ENCODE peak calls at places on chromosomes 6 and 20, in six cellular contexts. N is PC-3, Z is fibroblast of the aortic adventitia, L is ovary, F is fibroblast of pulmonary artery, H is left lung. Y is an unnamed sample.

GRCh38 chr6:67640462-67640861 is 994.6 kb upstream of the ADGRB3 start:
- DNase-seq in N (no peak), Z (peak), L (no peak), F (peak), H (no peak), Y (peak)

GRCh38 chr20:33175123-33175522 is 7.2 kb downstream of the BPIFA2 start:
- DNase-seq in N (no peak), Z (no peak), L (no peak), F (no peak), H (no peak), Y (no peak)

GRCh38 chr20:39645130-39645529 is 683.0 kb downstream of the DHX35 start:
- DNase-seq in N (no peak), Z (no peak), L (no peak), F (no peak), H (no peak), Y (no peak)

GRCh38 chr20:11205769-11206362 is 532.1 kb upstream of the JAG1 start:
- DNase-seq in N (no peak), Z (no peak), L (no peak), F (no peak), H (no peak), Y (no peak)

GRCh38 chr20:4006640-4007039 is 8.7 kb downstream of the RNF24 start:
- DNase-seq in N (no peak), Z (peak), L (no peak), F (peak), H (no peak), Y (no peak)

GRCh38 chr20:63129991-63130653 is 85.8 kb downstream of the YTHDF1 start:
- DNase-seq in N (no peak), Z (no peak), L (no peak), F (no peak), H (no peak), Y (no peak)

GRCh38 chr6:162017551-162017950 is 710.0 kb downstream of the PRKN start:
- DNase-seq in N (no peak), Z (no peak), L (no peak), F (no peak), H (no peak), Y (no peak)

GRCh38 chr6:50381106-50381415 is 331.3 kb upstream of the DEFB112 start:
- DNase-seq in N (no peak), Z (no peak), L (no peak), F (no peak), H (no peak), Y (no peak)

GRCh38 chr6:154070657-154071056 is 31.6 kb downstream of the OPRM1 start:
- DNase-seq in N (peak), Z (no peak), L (no peak), F (no peak), H (no peak), Y (no peak)

GRCh38 chr6:35302604-35303218 is 5.1 kb downstream of the DEF6 start:
- DNase-seq in N (peak), Z (no peak), L (no peak), F (peak), H (peak), Y (peak)

GRCh38 chr20:56342783-56343182 is 16.0 kb upstream of the FAM210B start:
- DNase-seq in N (no peak), Z (no peak), L (no peak), F (no peak), H (no peak), Y (no peak)

GRCh38 chr20:56345911-56346310 is 12.9 kb upstream of the FAM210B start:
- DNase-seq in N (no peak), Z (peak), L (no peak), F (no peak), H (no peak), Y (no peak)

GRCh38 chr20:56347628-56348305 is 11.0 kb upstream of the FAM210B start:
- DNase-seq in N (no peak), Z (no peak), L (no peak), F (no peak), H (no peak), Y (no peak)

GRCh38 chr20:56348306-56348695 is 10.5 kb upstream of the FAM210B start:
- DNase-seq in N (no peak), Z (peak), L (no peak), F (peak), H (no peak), Y (no peak)

GRCh38 chr20:56343861-56344381 is 14.9 kb upstream of the FAM210B start:
- DNase-seq in N (peak), Z (peak), L (peak), F (peak), H (peak), Y (peak)
- TF ChIP-seq CTCF in N (peak), Z (peak), L (peak), F (peak), H (peak), Y (peak)

GRCh38 chr6:87806635-87807034 is 104.6 kb upstream of the AKIRIN2 start:
- DNase-seq in N (peak), Z (no peak), L (no peak), F (no peak), H (no peak), Y (no peak)

GRCh38 chr6:87806098-87806497 is 104.1 kb upstream of the AKIRIN2 start:
- DNase-seq in N (no peak), Z (no peak), L (no peak), F (no peak), H (no peak), Y (no peak)

GRCh38 chr6:87803784-87804183 is 101.8 kb upstream of the AKIRIN2 start:
- DNase-seq in N (no peak), Z (no peak), L (no peak), F (no peak), H (no peak), Y (no peak)

GRCh38 chr6:87808005-87808757 is 106.1 kb upstream of the AKIRIN2 start:
- DNase-seq in N (peak), Z (peak), L (no peak), F (peak), H (no peak), Y (no peak)

GRCh38 chr6:87807423-87807978 is 105.5 kb upstream of the AKIRIN2 start:
- DNase-seq in N (no peak), Z (no peak), L (no peak), F (no peak), H (no peak), Y (no peak)
- H3K4me3 ChIP-seq in N (no peak), Z (no peak), L (no peak), F (no peak), H (no peak), Y (no peak)

GRCh38 chr6:108168501-108168979 is 2.7 kb downstream of the NR2E1 start:
- DNase-seq in N (no peak), Z (no peak), L (no peak), F (peak), H (peak), Y (peak)
- TF ChIP-seq CTCF in N (no peak), Z (peak), L (no peak), F (peak), H (no peak), Y (peak)

GRCh38 chr6:7311171-7311570 is 1.8 kb downstream of the SSR1 start:
- DNase-seq in N (no peak), Z (peak), L (no peak), F (peak), H (no peak), Y (peak)
- H3K4me3 ChIP-seq in N (peak), Z (peak), L (no peak), F (peak), H (peak), Y (peak)

DNA sequence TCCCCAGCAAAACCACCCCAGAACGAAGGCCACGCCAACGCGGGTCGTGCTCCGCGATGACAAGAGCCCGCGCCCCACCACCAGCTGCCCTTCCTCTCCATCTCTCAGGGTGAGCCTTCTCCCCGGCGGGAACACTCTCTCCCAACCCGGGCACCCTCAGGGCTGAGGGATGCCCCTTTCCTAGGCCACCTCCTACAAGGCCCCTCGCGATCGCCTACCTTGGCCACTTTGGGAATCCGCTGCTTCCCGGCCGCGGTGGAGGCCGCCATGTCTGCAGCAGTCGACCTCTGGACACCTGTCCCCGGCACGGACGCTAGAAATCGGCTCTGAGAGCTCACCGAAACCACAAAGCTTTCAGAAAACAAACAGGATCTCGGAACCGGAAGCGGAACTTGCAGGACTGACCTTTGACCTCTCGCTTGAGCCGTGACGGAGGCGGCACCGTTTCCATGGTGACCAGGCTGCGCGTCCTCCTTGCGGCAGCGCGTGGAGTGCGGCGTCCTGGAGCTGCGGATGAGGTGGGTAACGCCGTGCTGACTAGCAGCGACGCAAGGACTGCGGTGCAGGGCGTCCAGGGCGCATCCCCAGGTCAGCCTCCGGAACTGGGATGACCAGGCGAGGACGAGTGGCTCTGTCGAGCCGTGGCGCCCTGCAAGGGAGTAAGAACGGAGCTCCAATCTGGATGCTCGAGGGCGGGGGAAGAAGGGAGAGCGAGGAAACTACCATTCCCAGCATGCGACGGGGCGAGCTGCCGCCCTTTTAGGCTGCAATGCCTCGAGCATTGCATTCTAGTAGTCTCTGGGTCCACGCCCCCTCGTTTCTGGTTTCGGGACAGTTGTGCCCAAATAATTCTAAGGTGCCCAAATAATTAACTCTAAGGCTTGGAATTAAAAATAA is at the start of the genes CFAP61 and CRNKL1:
- DNase-seq in N (peak), Z (peak), L (peak), F (peak), H (peak), Y (peak)
- TF ChIP-seq CTCF in N (no peak), Z (no peak), L (peak), F (no peak), H (no peak), Y (no peak)

GRCh38 chr20:22074635-22075034 is 369.2 kb downstream of the PAX1 start:
- DNase-seq in N (no peak), Z (no peak), L (no peak), F (no peak), H (no peak), Y (no peak)
- H3K4me3 ChIP-seq in N (no peak), Z (no peak), L (no peak), F (no peak), H (no peak), Y (no peak)

DNA sequence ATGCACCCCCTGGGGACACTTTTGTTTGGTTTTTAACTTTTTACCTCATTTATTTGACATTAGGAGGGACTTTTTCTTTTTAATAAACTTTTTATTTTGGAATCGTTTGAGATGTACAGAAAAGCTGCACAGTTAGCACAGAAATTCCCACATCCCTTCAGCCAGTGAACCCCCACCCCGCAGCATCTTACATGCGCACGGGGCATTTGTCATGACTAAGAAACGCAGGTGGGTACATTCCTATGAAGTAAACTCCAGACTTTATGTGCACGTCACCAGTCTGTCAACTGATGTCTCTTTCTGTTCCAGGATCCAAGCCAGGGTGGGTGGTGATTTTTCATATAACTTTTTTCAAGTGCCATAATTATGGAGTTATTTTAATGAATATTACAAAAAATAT is 4.9 kb upstream of the ZNF831 start:
- DNase-seq in N (no peak), Z (no peak), L (no peak), F (no peak), H (no peak), Y (no peak)
- TF ChIP-seq CTCF in N (no peak), Z (no peak), L (no peak), F (no peak), H (no peak), Y (no peak)

Y was measured in fibroblast of villous mesenchyme.